ENCODE peak calls at places on chromosomes 5 and 9, in ten cellular contexts. W is IMR-90, Y is fibroblast of pulmonary artery, O is AG10803, T is endodermal cell, G is H1, U is cardiac fibroblast, R is tibial artery, D is uterus, X is A549. F is an unnamed sample.

GRCh38 chr9:116589392-116590354 is 97.4 kb upstream of the TRIM32 start:
- DNase-seq in W (peak; percentile 69), Y (peak; percentile 84), O (peak; percentile 50), T (peak; percentile 92), G (peak; percentile 80), U (peak; percentile 94), R (no peak), D (no peak), X (peak; percentile 84), F (no peak)

GRCh38 chr9:124206391-124206790 is 51.4 kb upstream of the NEK6 start:
- DNase-seq in W (no peak), Y (no peak), O (no peak), T (peak; percentile 10), G (no peak), U (no peak), R (no peak), D (no peak), X (no peak), F (no peak)

GRCh38 chr5:127994087-127994660 is 89.4 kb upstream of the SLC12A2 start:
- DNase-seq in W (no peak), Y (no peak), O (no peak), T (no peak), G (no peak), U (no peak), R (no peak), D (no peak), X (no peak), F (no peak)

GRCh38 chr5:73381587-73382411 is 66.8 kb downstream of the FOXD1 start:
- DNase-seq in W (no peak), Y (no peak), O (no peak), T (peak; percentile 55), G (peak; percentile 66), U (no peak), R (no peak), D (no peak), X (no peak), F (no peak)

GRCh38 chr9:4164356-4164755 is 135.5 kb downstream of the GLIS3 start:
- DNase-seq in W (no peak), Y (no peak), O (no peak), T (no peak), G (no peak), U (no peak), R (no peak), D (no peak), X (no peak), F (no peak)

GRCh38 chr5:388266-389196 is 54.4 kb upstream of the EXOC3 start:
- DNase-seq in W (no peak), Y (no peak), O (no peak), T (no peak), G (no peak), U (no peak), R (no peak), D (no peak), X (no peak), F (no peak)

GRCh38 chr9:115164511-115164974 is 46.6 kb upstream of the TNC start:
- DNase-seq in W (peak; percentile 33), Y (peak; percentile 28), O (peak; percentile 57), T (peak; percentile 68), G (no peak), U (no peak), R (no peak), D (no peak), X (no peak), F (peak; percentile 68)

GRCh38 chr5:135055385-135055784 is 21.4 kb upstream of the PITX1 start:
- DNase-seq in W (no peak), Y (no peak), O (no peak), T (no peak), G (no peak), U (no peak), R (peak; percentile 28), D (no peak), X (no peak), F (no peak)

GRCh38 chr5:126917918-126918623 is 112.3 kb downstream of the MARCHF3 start:
- DNase-seq in W (peak; percentile 74), Y (peak; percentile 29), O (peak; percentile 28), T (no peak), G (no peak), U (peak; percentile 69), R (no peak), D (no peak), X (peak; percentile 60), F (peak; percentile 19)

GRCh38 chr9:71218774-71219173 is 97.4 kb upstream of the TRPM3 start:
- DNase-seq in W (no peak), Y (no peak), O (no peak), T (no peak), G (no peak), U (peak; percentile 11), R (no peak), D (no peak), X (no peak), F (no peak)

GRCh38 chr5:61168951-61169350 is 6.7 kb upstream of the SMIM15 start:
- DNase-seq in W (no peak), Y (no peak), O (no peak), T (no peak), G (no peak), U (no peak), R (no peak), D (no peak), X (no peak), F (no peak)

GRCh38 chr5:90201923-90202322 is 207.6 kb downstream of the CETN3 start:
- DNase-seq in W (no peak), Y (peak; percentile 49), O (no peak), T (no peak), G (no peak), U (peak; percentile 79), R (no peak), D (no peak), X (no peak), F (no peak)

GRCh38 chr5:96823900-96824351 is 16.2 kb upstream of the ERAP1 start:
- DNase-seq in W (peak; percentile 87), Y (peak; percentile 54), O (peak; percentile 58), T (no peak), G (no peak), U (peak; percentile 72), R (no peak), D (no peak), X (peak; percentile 53), F (peak; percentile 86)
- TF ChIP-seq CTCF in W (no peak), Y (no peak), O (no peak), T (no peak), G (no peak), U (no peak), R (no peak), D (no peak), X (no peak), F (no peak)

DNA sequence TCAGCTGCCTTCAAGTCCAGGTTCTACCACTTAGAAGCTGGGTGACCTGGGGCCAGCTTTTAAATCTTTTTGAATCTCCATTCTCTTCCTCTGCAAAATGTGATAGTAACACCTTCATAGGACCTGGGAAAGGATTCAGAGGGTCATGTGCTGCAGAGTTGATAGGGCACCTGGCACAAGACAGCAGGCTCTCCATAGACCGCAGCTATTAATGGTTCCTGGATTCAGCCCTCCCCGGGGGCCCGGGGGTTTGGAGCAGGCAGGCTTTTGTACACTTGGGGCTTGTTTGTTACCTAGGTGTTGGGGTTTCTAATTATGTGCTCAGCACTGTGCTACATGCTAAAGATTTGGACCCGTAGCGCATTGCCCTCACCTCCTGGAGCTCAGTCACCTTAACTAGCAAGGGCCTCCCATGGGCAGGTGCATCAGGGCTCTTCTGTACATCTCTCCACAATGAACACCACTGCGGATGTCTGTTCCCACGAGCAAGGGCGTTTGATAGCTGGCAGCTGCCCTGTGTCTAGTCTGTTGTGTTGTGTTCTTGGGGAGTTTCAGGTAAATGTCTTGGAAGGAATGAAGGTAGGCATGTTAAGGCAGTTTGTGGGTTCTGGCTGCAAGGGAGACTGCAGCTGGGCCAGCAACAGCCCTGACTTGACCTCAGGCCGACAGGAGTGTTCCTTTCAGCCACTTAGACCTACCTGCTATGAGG is 12.1 kb downstream of the PRRC2B start:
- DNase-seq in W (no peak), Y (no peak), O (no peak), T (no peak), G (peak; percentile 51), U (no peak), R (no peak), D (no peak), X (no peak), F (no peak)
- H3K4me3 ChIP-seq in W (no peak overlapping the region), Y (no peak overlapping the region), O (peak overlapping the region; percentile 39), T (peak overlapping the region; percentile 57), G (no peak overlapping the region), U (no peak overlapping the region), R (no peak overlapping the region), D (peak overlapping the region; percentile 3), X (no peak overlapping the region), F (no peak overlapping the region)

DNA sequence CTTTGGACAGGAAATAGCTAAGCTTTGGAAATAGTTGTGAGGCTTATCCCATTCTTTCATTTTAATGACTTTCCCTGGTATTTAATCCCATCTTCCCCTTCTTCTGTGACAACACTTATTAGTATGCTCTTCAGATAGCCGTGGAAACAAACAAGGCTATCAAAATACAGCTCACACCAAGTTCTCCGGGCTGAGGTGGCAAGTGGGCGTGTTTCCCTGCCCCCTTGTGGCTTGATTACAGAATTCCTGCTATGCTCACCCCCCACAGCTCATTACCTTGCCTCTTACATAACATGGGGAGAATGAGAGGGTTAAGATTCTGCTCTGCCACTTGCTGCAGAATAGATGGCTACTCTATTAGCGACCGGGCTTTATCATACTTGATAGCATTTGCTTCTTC is 437.1 kb upstream of the TLE4 start:
- DNase-seq in W (peak; percentile 12), Y (peak; percentile 10), O (peak; percentile 58), T (peak; percentile 83), G (peak; percentile 64), U (peak; percentile 18), R (no peak), D (no peak), X (peak; percentile 23), F (no peak)
- TF ChIP-seq CTCF in W (peak; percentile 19), Y (peak; percentile 21), O (peak; percentile 19), T (peak; percentile 76), G (peak; percentile 64), U (peak; percentile 23), R (no peak), D (no peak), X (no peak), F (peak; percentile 42)

DNA sequence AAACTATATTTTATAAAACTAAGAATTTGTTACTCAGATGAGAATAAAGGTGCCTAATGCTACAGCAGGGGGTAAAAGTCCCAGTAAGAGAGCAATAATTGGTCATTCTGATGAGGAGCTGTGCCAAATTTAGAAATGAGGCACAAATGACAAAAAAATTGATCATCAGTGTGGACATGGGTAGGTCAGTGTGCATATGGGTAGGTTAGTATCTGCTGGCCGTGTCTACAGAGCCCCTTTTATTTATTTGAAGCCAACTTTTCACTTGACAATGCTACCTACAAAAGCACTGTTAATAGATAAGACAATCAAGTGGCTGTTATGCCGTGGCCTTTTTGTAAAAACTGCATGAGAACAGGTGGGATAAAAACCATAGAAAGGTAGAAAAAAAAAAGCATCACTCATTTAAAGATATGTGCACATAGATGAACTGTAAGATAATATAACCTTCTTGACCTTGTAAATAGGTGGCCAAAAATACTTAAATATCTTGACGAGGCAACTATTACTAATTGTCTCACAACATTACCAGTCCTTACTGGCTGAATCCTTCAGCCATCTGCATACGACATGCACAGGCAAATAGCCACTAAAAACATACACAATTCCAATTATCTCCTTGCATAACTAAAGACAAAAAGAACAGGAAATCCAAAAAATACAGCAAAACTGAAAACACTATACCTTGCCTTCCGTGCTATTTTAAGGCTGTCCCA is 454.7 kb downstream of the RAB3C start:
- DNase-seq in W (no peak), Y (no peak), O (no peak), T (no peak), G (no peak), U (peak; percentile 35), R (no peak), D (no peak), X (peak; percentile 67), F (no peak)
- H3K4me3 ChIP-seq in W (peak overlapping the region; percentile 99), Y (peak overlapping the region; percentile 61), O (peak overlapping the region; percentile 75), T (no peak overlapping the region), G (no peak overlapping the region), U (peak overlapping the region; percentile 83), R (peak overlapping the region; percentile 63), D (no peak overlapping the region), X (peak overlapping the region; percentile 74), F (peak overlapping the region; percentile 66)

GRCh38 chr5:75667586-75667985 is 49.7 kb downstream of the POC5 start:
- DNase-seq in W (no peak), Y (no peak), O (no peak), T (no peak), G (no peak), U (no peak), R (no peak), D (no peak), X (no peak), F (no peak)
- TF ChIP-seq CTCF in W (no peak), Y (no peak), O (peak; percentile 23), T (peak; percentile 66), G (peak; percentile 24), U (no peak), R (no peak), D (no peak), X (peak; percentile 6), F (no peak)

F was measured in kidney epithelial cell.